ENCODE peak calls at places on chromosomes 2 and 18, in six cellular contexts. D is fibroblast of lung; B is upper lobe of right lung; K is pancreas; G is IMR-90; N is CD8-positive, alpha-beta memory T cell. F is an unnamed sample.

GRCh38 chr18:59072727-59073421 is 66.8 kb upstream of the SEC11C start:
- DNase-seq in D (no peak), B (no peak), K (no peak), G (no peak), N (no peak), F (no peak)

GRCh38 chr2:22282902-22283301 is 1102.1 kb upstream of the KLHL29 start:
- DNase-seq in D (no peak), B (no peak), K (no peak), G (no peak), N (no peak), F (no peak)

GRCh38 chr18:58091099-58091611 is 47.1 kb downstream of the NEDD4L start:
- DNase-seq in D (no peak), B (no peak), K (peak; percentile 58), G (no peak), N (no peak), F (no peak)

GRCh38 chr2:198973181-198973580 is 484.6 kb downstream of the SATB2 start:
- DNase-seq in D (no peak), B (no peak), K (no peak), G (no peak), N (no peak), F (no peak)

GRCh38 chr2:8573234-8573941 is 108.5 kb upstream of the ID2 start:
- DNase-seq in D (no peak), B (peak; percentile 46), K (no peak), G (no peak), N (no peak), F (no peak)

GRCh38 chr2:66772618-66773017 is 337.7 kb downstream of the MEIS1 start:
- DNase-seq in D (no peak), B (no peak), K (no peak), G (no peak), N (no peak), F (no peak)

GRCh38 chr2:74444498-74445318 is 3.0 kb upstream of the RTKN start:
- DNase-seq in D (no peak), B (no peak), K (no peak), G (no peak), N (no peak), F (no peak)

GRCh38 chr2:130823886-130824491 is 12.7 kb upstream of the ARHGEF4 start:
- DNase-seq in D (no peak), B (peak; percentile 46), K (no peak), G (no peak), N (no peak), F (no peak)

GRCh38 chr18:60649816-60650215 is 277.2 kb upstream of the MC4R start:
- DNase-seq in D (no peak), B (no peak), K (no peak), G (no peak), N (no peak), F (no peak)

GRCh38 chr2:96917008-96917575 is 47.2 kb upstream of the SEMA4C start:
- DNase-seq in D (no peak), B (no peak), K (no peak), G (no peak), N (no peak), F (no peak)

GRCh38 chr18:32317651-32318050 is 127.8 kb downstream of the MEP1B start:
- DNase-seq in D (peak; percentile 51), B (no peak), K (no peak), G (peak; percentile 57), N (no peak), F (no peak)
- H3K27ac ChIP-seq in D (no peak overlapping the region), B (peak overlapping the region; percentile 49), K (no peak overlapping the region), G (no peak overlapping the region), N (no peak overlapping the region), F (no peak overlapping the region)

GRCh38 chr18:74397572-74397971 is 59.5 kb downstream of the DIPK1C start:
- DNase-seq in D (no peak), B (no peak), K (no peak), G (no peak), N (no peak), F (no peak)

GRCh38 chr18:74396252-74397204 is 60.6 kb downstream of the DIPK1C start:
- DNase-seq in D (peak; percentile 45), B (no peak), K (no peak), G (no peak), N (no peak), F (no peak)

GRCh38 chr18:74392323-74392722 is 64.8 kb downstream of the DIPK1C start:
- DNase-seq in D (no peak), B (no peak), K (no peak), G (no peak), N (no peak), F (no peak)

GRCh38 chr18:74395006-74395405 is 62.1 kb downstream of the DIPK1C start:
- DNase-seq in D (no peak), B (no peak), K (no peak), G (no peak), N (no peak), F (no peak)

DNA sequence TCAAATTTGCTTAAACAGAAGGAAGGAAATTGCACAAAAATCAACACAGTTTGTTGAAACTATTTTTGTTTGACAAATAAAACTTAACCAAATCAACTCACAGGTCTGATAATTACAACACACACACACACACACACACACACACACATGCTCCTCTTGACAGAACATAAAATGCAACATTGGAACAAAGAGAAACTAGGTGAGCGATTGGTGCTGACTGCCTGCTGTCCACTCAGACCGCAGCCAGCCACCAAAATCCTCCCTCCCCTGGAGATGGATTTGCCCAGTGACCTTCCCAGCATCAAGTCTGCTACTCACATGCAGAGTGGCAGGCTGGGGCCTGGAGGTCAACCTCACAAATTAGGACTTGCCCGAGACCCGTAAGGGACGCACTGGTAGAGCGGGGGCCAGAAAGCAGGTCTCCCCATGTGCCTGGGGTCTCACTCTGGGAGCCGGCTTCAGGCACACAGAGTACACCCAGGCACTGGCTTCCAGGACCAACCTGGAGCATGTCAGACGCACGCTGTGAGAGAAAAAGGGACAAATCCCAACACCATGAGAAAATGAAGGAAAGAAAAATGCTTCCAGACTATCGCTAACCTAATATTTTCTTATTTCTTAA is 61.4 kb downstream of the DIPK1C start:
- DNase-seq in D (no peak), B (peak; percentile 67), K (no peak), G (no peak), N (no peak), F (no peak)
- H3K27ac ChIP-seq in D (no peak overlapping the region), B (no peak overlapping the region), K (no peak overlapping the region), G (no peak overlapping the region), N (no peak overlapping the region), F (no peak overlapping the region)

DNA sequence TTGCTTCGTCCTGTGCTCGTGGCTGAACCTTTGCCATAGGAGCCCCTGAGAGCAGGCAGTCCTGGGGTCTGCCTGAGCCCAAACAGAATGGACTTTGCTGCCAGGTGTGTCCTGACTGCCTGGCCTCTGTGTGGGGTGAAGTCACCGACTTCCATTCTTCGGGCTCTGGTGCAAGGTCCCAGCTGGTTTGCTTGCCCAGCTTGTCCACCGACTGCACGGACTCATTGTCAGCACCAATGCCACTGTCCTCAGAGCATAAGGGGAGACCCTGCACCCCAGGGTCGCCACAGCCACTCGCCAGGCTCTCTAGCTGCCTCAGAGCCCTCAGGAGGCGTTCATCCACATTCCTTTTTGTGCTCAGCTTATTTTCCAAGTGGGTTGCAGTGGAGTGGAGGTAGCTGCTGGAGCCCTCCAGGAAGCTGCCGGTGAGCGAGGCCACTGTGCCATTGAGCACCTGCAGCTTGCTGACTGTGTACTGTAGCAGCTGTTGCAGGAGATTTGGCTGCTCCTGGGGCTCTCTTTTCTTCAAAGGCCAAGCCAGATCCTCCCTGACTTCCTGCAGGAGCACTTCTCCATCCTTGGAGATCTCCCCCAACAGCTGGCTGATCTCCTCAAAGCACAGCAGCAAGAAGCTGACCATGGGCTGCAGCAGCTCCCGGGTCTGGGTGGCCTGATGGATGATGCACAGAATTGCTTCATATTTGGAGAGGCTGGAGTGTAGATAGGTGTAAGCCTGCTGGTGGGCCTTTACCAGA is 1.2 kb downstream of the PCARE start:
- DNase-seq in D (no peak), B (no peak), K (no peak), G (no peak), N (no peak), F (no peak)
- H3K27ac ChIP-seq in D (no peak overlapping the region), B (no peak overlapping the region), K (no peak overlapping the region), G (no peak overlapping the region), N (no peak overlapping the region), F (no peak overlapping the region)

DNA sequence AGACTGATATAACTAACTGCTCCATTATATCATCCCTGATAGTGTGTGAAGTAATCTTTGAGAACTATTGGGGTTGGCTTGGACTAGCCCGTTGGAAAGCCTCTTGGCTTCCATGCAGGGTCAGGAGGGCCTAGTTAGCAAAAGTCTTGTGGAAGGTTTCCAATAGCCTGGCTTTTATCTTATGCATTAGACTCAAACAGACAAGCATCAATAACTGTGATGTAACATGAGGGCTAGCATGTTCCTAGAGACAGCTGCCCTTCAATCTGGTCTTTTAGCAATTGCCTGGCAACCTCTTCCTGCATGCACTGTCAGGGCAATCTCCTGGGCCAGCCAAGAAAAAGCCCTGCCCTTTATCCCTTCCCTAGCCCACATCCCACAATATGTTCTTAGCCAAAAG is 18.2 kb downstream of the SLC8A1 start:
- DNase-seq in D (no peak), B (no peak), K (no peak), G (no peak), N (no peak), F (no peak)
- H3K27ac ChIP-seq in D (no peak overlapping the region), B (no peak overlapping the region), K (no peak overlapping the region), G (no peak overlapping the region), N (no peak overlapping the region), F (no peak overlapping the region)

GRCh38 chr2:230668939-230669303 is 43.7 kb upstream of the CAB39 start:
- DNase-seq in D (no peak), B (no peak), K (no peak), G (no peak), N (no peak), F (no peak)
- H3K27ac ChIP-seq in D (no peak overlapping the region), B (peak overlapping the region; percentile 24), K (no peak overlapping the region), G (no peak overlapping the region), N (no peak overlapping the region), F (no peak overlapping the region)

GRCh38 chr2:190973726-190974628 is 40.0 kb downstream of the STAT1 start:
- DNase-seq in D (no peak), B (no peak), K (no peak), G (no peak), N (no peak), F (no peak)
- H3K27ac ChIP-seq in D (no peak overlapping the region), B (peak overlapping the region; percentile 15), K (no peak overlapping the region), G (no peak overlapping the region), N (no peak overlapping the region), F (peak overlapping the region; percentile 71)

F was measured in caudate nucleus.